ENCODE peak calls at places on chromosome 4, in seven cellular contexts. One of them, this sample, is unnamed. For H3K4me1 and H3K9me3, the result is how much of the 10 kb centered on the place peaks cover.

GRCh38 chr4:4507923-4508322 is 33.9 kb downstream of the STX18 start:
- DNase-seq in BE2C: no peak
- DNase-seq in effector memory CD4-positive, alpha-beta T cell: no peak
- DNase-seq in CD4-positive, CD25-positive, alpha-beta regulatory T cell: no peak
- DNase-seq in fibroblast of lung: no peak
- DNase-seq in neural progenitor cell: no peak
- DNase-seq in CD8-positive, alpha-beta memory T cell: no peak
- DNase-seq in this sample: no peak

GRCh38 chr4:173990126-173990878 is 293.2 kb downstream of the FBXO8 start:
- DNase-seq in effector memory CD4-positive, alpha-beta T cell: no peak
- DNase-seq in neural progenitor cell: peak
- DNase-seq in fibroblast of lung: peak
- DNase-seq in BE2C: peak
- DNase-seq in CD8-positive, alpha-beta memory T cell: no peak
- DNase-seq in CD4-positive, CD25-positive, alpha-beta regulatory T cell: no peak
- DNase-seq in this sample: no peak

GRCh38 chr4:94927696-94928095 is 169.9 kb downstream of the BMPR1B start:
- DNase-seq in neural progenitor cell: peak
- DNase-seq in CD8-positive, alpha-beta memory T cell: no peak
- DNase-seq in CD4-positive, CD25-positive, alpha-beta regulatory T cell: no peak
- DNase-seq in BE2C: no peak
- DNase-seq in effector memory CD4-positive, alpha-beta T cell: no peak
- DNase-seq in fibroblast of lung: no peak
- DNase-seq in this sample: no peak

GRCh38 chr4:15996773-15997172 is 33.8 kb upstream of the FGFBP2 start:
- DNase-seq in fibroblast of lung: no peak
- DNase-seq in effector memory CD4-positive, alpha-beta T cell: no peak
- DNase-seq in neural progenitor cell: no peak
- DNase-seq in BE2C: no peak
- DNase-seq in CD8-positive, alpha-beta memory T cell: no peak
- DNase-seq in CD4-positive, CD25-positive, alpha-beta regulatory T cell: no peak
- DNase-seq in this sample: no peak

GRCh38 chr4:76305971-76306881 is at the start of gene STBD1:
- DNase-seq in CD8-positive, alpha-beta memory T cell: peak
- DNase-seq in BE2C: peak
- DNase-seq in fibroblast of lung: peak
- DNase-seq in effector memory CD4-positive, alpha-beta T cell: no peak
- DNase-seq in neural progenitor cell: peak
- DNase-seq in CD4-positive, CD25-positive, alpha-beta regulatory T cell: peak
- DNase-seq in this sample: peak

GRCh38 chr4:115356176-115356575 is 242.8 kb upstream of the NDST4 start:
- DNase-seq in BE2C: no peak
- DNase-seq in CD4-positive, CD25-positive, alpha-beta regulatory T cell: no peak
- DNase-seq in CD8-positive, alpha-beta memory T cell: no peak
- DNase-seq in neural progenitor cell: no peak
- DNase-seq in effector memory CD4-positive, alpha-beta T cell: no peak
- DNase-seq in fibroblast of lung: no peak
- DNase-seq in this sample: no peak

GRCh38 chr4:6472387-6473263 is at the start of gene PPP2R2C:
- DNase-seq in effector memory CD4-positive, alpha-beta T cell: no peak
- DNase-seq in neural progenitor cell: peak
- DNase-seq in CD8-positive, alpha-beta memory T cell: no peak
- DNase-seq in fibroblast of lung: no peak
- DNase-seq in CD4-positive, CD25-positive, alpha-beta regulatory T cell: no peak
- DNase-seq in BE2C: peak
- DNase-seq in this sample: no peak

GRCh38 chr4:7781361-7781760 is 158.3 kb downstream of the AFAP1 start:
- DNase-seq in neural progenitor cell: no peak
- DNase-seq in BE2C: no peak
- DNase-seq in fibroblast of lung: peak
- DNase-seq in CD4-positive, CD25-positive, alpha-beta regulatory T cell: no peak
- DNase-seq in CD8-positive, alpha-beta memory T cell: no peak
- DNase-seq in effector memory CD4-positive, alpha-beta T cell: no peak
- DNase-seq in this sample: no peak

GRCh38 chr4:153156263-153156662 is 48.0 kb upstream of the TRIM2 start:
- DNase-seq in fibroblast of lung: no peak
- DNase-seq in CD8-positive, alpha-beta memory T cell: no peak
- DNase-seq in neural progenitor cell: peak
- DNase-seq in CD4-positive, CD25-positive, alpha-beta regulatory T cell: no peak
- DNase-seq in effector memory CD4-positive, alpha-beta T cell: no peak
- DNase-seq in BE2C: no peak
- DNase-seq in this sample: peak

GRCh38 chr4:155999743-156000142 is 46.1 kb upstream of the CTSO start:
- DNase-seq in effector memory CD4-positive, alpha-beta T cell: no peak
- DNase-seq in fibroblast of lung: peak
- DNase-seq in neural progenitor cell: peak
- DNase-seq in BE2C: peak
- DNase-seq in CD4-positive, CD25-positive, alpha-beta regulatory T cell: no peak
- DNase-seq in CD8-positive, alpha-beta memory T cell: no peak
- DNase-seq in this sample: no peak

GRCh38 chr4:6781113-6781512 is 1.4 kb upstream of the KIAA0232 start:
- DNase-seq in BE2C: no peak
- DNase-seq in neural progenitor cell: no peak
- DNase-seq in effector memory CD4-positive, alpha-beta T cell: no peak
- DNase-seq in fibroblast of lung: no peak
- DNase-seq in CD4-positive, CD25-positive, alpha-beta regulatory T cell: no peak
- DNase-seq in CD8-positive, alpha-beta memory T cell: no peak
- DNase-seq in this sample: no peak

GRCh38 chr4:7788687-7789425 is 150.8 kb downstream of the AFAP1 start:
- DNase-seq in fibroblast of lung: no peak
- DNase-seq in CD4-positive, CD25-positive, alpha-beta regulatory T cell: no peak
- DNase-seq in CD8-positive, alpha-beta memory T cell: no peak
- DNase-seq in effector memory CD4-positive, alpha-beta T cell: no peak
- DNase-seq in BE2C: no peak
- DNase-seq in neural progenitor cell: no peak
- DNase-seq in this sample: no peak

DNA sequence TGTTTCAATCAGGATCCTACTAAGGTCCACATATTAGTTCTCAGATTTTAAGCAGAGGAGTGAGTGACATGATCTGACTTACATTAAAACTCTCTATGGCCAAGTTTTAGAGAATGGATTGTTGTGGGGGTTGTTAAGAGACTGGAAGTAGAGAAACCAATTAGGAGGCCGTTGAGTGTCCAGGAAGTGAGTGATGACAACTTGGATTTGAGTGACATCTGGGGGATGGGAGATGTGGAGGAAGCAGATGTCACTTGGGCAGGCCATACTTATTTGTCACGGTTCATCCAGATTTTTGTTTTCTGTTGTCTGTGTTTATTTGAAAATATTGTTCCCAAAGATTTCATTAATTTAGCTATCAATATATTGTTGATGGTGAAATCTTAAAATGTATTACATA is 28.3 kb downstream of the ADD1 start:
- DNase-seq in neural progenitor cell: no peak
- DNase-seq in CD4-positive, CD25-positive, alpha-beta regulatory T cell: no peak
- DNase-seq in BE2C: peak
- DNase-seq in CD8-positive, alpha-beta memory T cell: no peak
- DNase-seq in fibroblast of lung: no peak
- DNase-seq in effector memory CD4-positive, alpha-beta T cell: no peak
- DNase-seq in this sample: peak
- H3K4me1 ChIP-seq in neural progenitor cell: under half
- H3K4me1 ChIP-seq in CD4-positive, CD25-positive, alpha-beta regulatory T cell: under half
- H3K4me1 ChIP-seq in BE2C: under half
- H3K4me1 ChIP-seq in CD8-positive, alpha-beta memory T cell: under half
- H3K4me1 ChIP-seq in fibroblast of lung: under half
- H3K4me1 ChIP-seq in effector memory CD4-positive, alpha-beta T cell: under half
- H3K4me1 ChIP-seq in this sample: under half

GRCh38 chr4:139919513-139919912 is 234.5 kb downstream of the MAML3 start:
- DNase-seq in CD4-positive, CD25-positive, alpha-beta regulatory T cell: no peak
- DNase-seq in BE2C: no peak
- DNase-seq in effector memory CD4-positive, alpha-beta T cell: no peak
- DNase-seq in fibroblast of lung: peak
- DNase-seq in CD8-positive, alpha-beta memory T cell: no peak
- DNase-seq in neural progenitor cell: no peak
- DNase-seq in this sample: no peak

GRCh38 chr4:139920552-139920951 is 233.4 kb downstream of the MAML3 start:
- DNase-seq in BE2C: peak
- DNase-seq in fibroblast of lung: no peak
- DNase-seq in CD4-positive, CD25-positive, alpha-beta regulatory T cell: no peak
- DNase-seq in effector memory CD4-positive, alpha-beta T cell: no peak
- DNase-seq in neural progenitor cell: peak
- DNase-seq in CD8-positive, alpha-beta memory T cell: no peak
- DNase-seq in this sample: no peak

GRCh38 chr4:139917896-139918295 is 236.1 kb downstream of the MAML3 start:
- DNase-seq in fibroblast of lung: no peak
- DNase-seq in BE2C: no peak
- DNase-seq in CD4-positive, CD25-positive, alpha-beta regulatory T cell: no peak
- DNase-seq in effector memory CD4-positive, alpha-beta T cell: no peak
- DNase-seq in CD8-positive, alpha-beta memory T cell: no peak
- DNase-seq in neural progenitor cell: no peak
- DNase-seq in this sample: no peak

GRCh38 chr4:139918591-139918990 is 235.4 kb downstream of the MAML3 start:
- DNase-seq in CD8-positive, alpha-beta memory T cell: no peak
- DNase-seq in BE2C: no peak
- DNase-seq in effector memory CD4-positive, alpha-beta T cell: no peak
- DNase-seq in CD4-positive, CD25-positive, alpha-beta regulatory T cell: no peak
- DNase-seq in neural progenitor cell: no peak
- DNase-seq in fibroblast of lung: no peak
- DNase-seq in this sample: no peak

GRCh38 chr4:139918994-139919393 is 235.0 kb downstream of the MAML3 start:
- DNase-seq in neural progenitor cell: no peak
- DNase-seq in CD4-positive, CD25-positive, alpha-beta regulatory T cell: no peak
- DNase-seq in effector memory CD4-positive, alpha-beta T cell: no peak
- DNase-seq in CD8-positive, alpha-beta memory T cell: no peak
- DNase-seq in fibroblast of lung: no peak
- DNase-seq in BE2C: no peak
- DNase-seq in this sample: no peak
- H3K4me3 ChIP-seq in neural progenitor cell: no peak
- H3K4me3 ChIP-seq in CD4-positive, CD25-positive, alpha-beta regulatory T cell: no peak
- H3K4me3 ChIP-seq in effector memory CD4-positive, alpha-beta T cell: no peak
- H3K4me3 ChIP-seq in CD8-positive, alpha-beta memory T cell: no peak
- H3K4me3 ChIP-seq in fibroblast of lung: no peak
- H3K4me3 ChIP-seq in BE2C: no peak
- H3K4me3 ChIP-seq in this sample: no peak

GRCh38 chr4:110613710-110614109 is 9.2 kb downstream of the PITX2 start:
- DNase-seq in BE2C: no peak
- DNase-seq in CD8-positive, alpha-beta memory T cell: no peak
- DNase-seq in effector memory CD4-positive, alpha-beta T cell: no peak
- DNase-seq in neural progenitor cell: no peak
- DNase-seq in fibroblast of lung: no peak
- DNase-seq in CD4-positive, CD25-positive, alpha-beta regulatory T cell: no peak
- DNase-seq in this sample: no peak

GRCh38 chr4:110610620-110610939 is 12.3 kb downstream of the PITX2 start:
- DNase-seq in effector memory CD4-positive, alpha-beta T cell: no peak
- DNase-seq in BE2C: no peak
- DNase-seq in neural progenitor cell: no peak
- DNase-seq in fibroblast of lung: no peak
- DNase-seq in CD4-positive, CD25-positive, alpha-beta regulatory T cell: no peak
- DNase-seq in CD8-positive, alpha-beta memory T cell: no peak
- DNase-seq in this sample: no peak

GRCh38 chr4:110612631-110613269 is 10.1 kb downstream of the PITX2 start:
- DNase-seq in CD8-positive, alpha-beta memory T cell: no peak
- DNase-seq in fibroblast of lung: no peak
- DNase-seq in BE2C: no peak
- DNase-seq in neural progenitor cell: no peak
- DNase-seq in CD4-positive, CD25-positive, alpha-beta regulatory T cell: no peak
- DNase-seq in effector memory CD4-positive, alpha-beta T cell: no peak
- DNase-seq in this sample: no peak

GRCh38 chr4:110610940-110611785 is 11.7 kb downstream of the PITX2 start:
- DNase-seq in CD8-positive, alpha-beta memory T cell: no peak
- DNase-seq in fibroblast of lung: no peak
- DNase-seq in CD4-positive, CD25-positive, alpha-beta regulatory T cell: no peak
- DNase-seq in effector memory CD4-positive, alpha-beta T cell: no peak
- DNase-seq in neural progenitor cell: no peak
- DNase-seq in BE2C: no peak
- DNase-seq in this sample: no peak

GRCh38 chr4:110611968-110612447 is 10.9 kb downstream of the PITX2 start:
- DNase-seq in BE2C: no peak
- DNase-seq in effector memory CD4-positive, alpha-beta T cell: no peak
- DNase-seq in fibroblast of lung: no peak
- DNase-seq in CD8-positive, alpha-beta memory T cell: no peak
- DNase-seq in neural progenitor cell: no peak
- DNase-seq in CD4-positive, CD25-positive, alpha-beta regulatory T cell: no peak
- DNase-seq in this sample: no peak
- H3K9me3 ChIP-seq in BE2C: under half
- H3K9me3 ChIP-seq in effector memory CD4-positive, alpha-beta T cell: under half
- H3K9me3 ChIP-seq in fibroblast of lung: under half
- H3K9me3 ChIP-seq in CD8-positive, alpha-beta memory T cell: under half
- H3K9me3 ChIP-seq in neural progenitor cell: under half
- H3K9me3 ChIP-seq in CD4-positive, CD25-positive, alpha-beta regulatory T cell: under half
- H3K9me3 ChIP-seq in this sample: under half

GRCh38 chr4:659851-660250 is 14.2 kb downstream of the ATP5ME start:
- DNase-seq in CD4-positive, CD25-positive, alpha-beta regulatory T cell: no peak
- DNase-seq in CD8-positive, alpha-beta memory T cell: no peak
- DNase-seq in BE2C: no peak
- DNase-seq in neural progenitor cell: no peak
- DNase-seq in fibroblast of lung: no peak
- DNase-seq in effector memory CD4-positive, alpha-beta T cell: no peak
- DNase-seq in this sample: no peak
- H3K4me1 ChIP-seq in CD4-positive, CD25-positive, alpha-beta regulatory T cell: under half
- H3K4me1 ChIP-seq in CD8-positive, alpha-beta memory T cell: under half
- H3K4me1 ChIP-seq in BE2C: under half
- H3K4me1 ChIP-seq in neural progenitor cell: under half
- H3K4me1 ChIP-seq in fibroblast of lung: under half
- H3K4me1 ChIP-seq in effector memory CD4-positive, alpha-beta T cell: under half
- H3K4me1 ChIP-seq in this sample: under half

GRCh38 chr4:121182296-121182695 is 18.2 kb upstream of the TNIP3 start:
- DNase-seq in effector memory CD4-positive, alpha-beta T cell: no peak
- DNase-seq in CD4-positive, CD25-positive, alpha-beta regulatory T cell: peak
- DNase-seq in BE2C: no peak
- DNase-seq in neural progenitor cell: no peak
- DNase-seq in CD8-positive, alpha-beta memory T cell: peak
- DNase-seq in fibroblast of lung: peak
- DNase-seq in this sample: peak
- H3K4me3 ChIP-seq in effector memory CD4-positive, alpha-beta T cell: peak
- H3K4me3 ChIP-seq in CD4-positive, CD25-positive, alpha-beta regulatory T cell: peak
- H3K4me3 ChIP-seq in BE2C: no peak
- H3K4me3 ChIP-seq in neural progenitor cell: no peak
- H3K4me3 ChIP-seq in CD8-positive, alpha-beta memory T cell: peak
- H3K4me3 ChIP-seq in fibroblast of lung: peak
- H3K4me3 ChIP-seq in this sample: peak

This sample was measured in naive thymus-derived CD4-positive, alpha-beta T cell.